ENCODE peak calls at places on chromosomes 6 and 20, in nine cellular contexts. J, W, V, H, G, N, L, O and K are unnamed samples.

GRCh38 chr6:106648651-106649308 is 19.4 kb downstream of the QRSL1 start:
- DNase-seq in J (no peak), W (no peak), V (no peak), H (no peak), G (no peak), N (no peak), L (no peak), O (no peak), K (no peak)

GRCh38 chr20:2037296-2037914 is 43.5 kb upstream of the PDYN start:
- DNase-seq in J (no peak), W (no peak), V (no peak), H (no peak), G (no peak), N (no peak), L (no peak), O (no peak), K (no peak)

GRCh38 chr6:109867009-109867969 is 110.8 kb upstream of the GPR6 start:
- DNase-seq in J (peak; percentile 67), W (no peak), V (no peak), H (peak; percentile 77), G (peak; percentile 46), N (peak; percentile 50), L (no peak), O (peak; percentile 39), K (no peak)

GRCh38 chr6:40779399-40779798 is 192.2 kb upstream of the LRFN2 start:
- DNase-seq in J (peak; percentile 52), W (no peak), V (no peak), H (no peak), G (no peak), N (no peak), L (no peak), O (peak; percentile 38), K (no peak)

GRCh38 chr6:28005124-28005662 is 48.2 kb downstream of the OR2B6 start:
- DNase-seq in J (no peak), W (no peak), V (peak; percentile 17), H (no peak), G (no peak), N (no peak), L (no peak), O (no peak), K (no peak)

GRCh38 chr20:10965936-10966470 is 292.2 kb upstream of the JAG1 start:
- DNase-seq in J (no peak), W (no peak), V (no peak), H (peak; percentile 41), G (no peak), N (peak; percentile 73), L (no peak), O (peak; percentile 70), K (no peak)

GRCh38 chr6:158784505-158784904 is 34.7 kb downstream of the EZR start:
- DNase-seq in J (peak; percentile 84), W (no peak), V (no peak), H (no peak), G (no peak), N (peak; percentile 8), L (no peak), O (no peak), K (no peak)

GRCh38 chr20:17759449-17759848 is 59.7 kb downstream of the BANF2 start:
- DNase-seq in J (no peak), W (no peak), V (no peak), H (no peak), G (no peak), N (peak; percentile 38), L (no peak), O (no peak), K (no peak)

GRCh38 chr20:59830107-59831023 is 103.1 kb downstream of the SYCP2 start:
- DNase-seq in J (no peak), W (no peak), V (no peak), H (no peak), G (no peak), N (no peak), L (peak; percentile 3), O (no peak), K (no peak)

GRCh38 chr6:5084787-5085637 is at the start of gene PPP1R3G:
- DNase-seq in J (peak; percentile 43), W (no peak), V (peak; percentile 50), H (peak; percentile 63), G (peak; percentile 59), N (peak; percentile 75), L (peak; percentile 60), O (peak; percentile 70), K (peak; percentile 16)

GRCh38 chr6:137975058-137975940 is 108.2 kb downstream of the TNFAIP3 start:
- DNase-seq in J (peak; percentile 10), W (no peak), V (peak; percentile 27), H (no peak), G (no peak), N (peak; percentile 56), L (no peak), O (peak; percentile 36), K (peak; percentile 78)

GRCh38 chr20:37298190-37298939 is 8.9 kb downstream of the MANBAL start:
- DNase-seq in J (no peak), W (no peak), V (no peak), H (no peak), G (no peak), N (peak; percentile 67), L (no peak), O (peak; percentile 73), K (no peak)

GRCh38 chr6:18488004-18488403 is 100.9 kb downstream of the RNF144B start:
- DNase-seq in J (no peak), W (no peak), V (no peak), H (no peak), G (no peak), N (no peak), L (no peak), O (no peak), K (no peak)

GRCh38 chr6:160348552-160349441 is 619 bp downstream of the SLC22A3 start:
- DNase-seq in J (peak; percentile 79), W (no peak), V (peak; percentile 72), H (no peak), G (no peak), N (peak; percentile 51), L (peak; percentile 27), O (peak; percentile 15), K (no peak)
- H3K4me3 ChIP-seq in J (peak overlapping the region; percentile 60), W (peak overlapping the region; percentile 57), V (peak overlapping the region; percentile 82), H (peak overlapping the region; percentile 86), G (peak overlapping the region; percentile 54), N (peak overlapping the region; percentile 38), L (no peak overlapping the region), O (peak overlapping the region; percentile 57), K (no peak overlapping the region)

DNA sequence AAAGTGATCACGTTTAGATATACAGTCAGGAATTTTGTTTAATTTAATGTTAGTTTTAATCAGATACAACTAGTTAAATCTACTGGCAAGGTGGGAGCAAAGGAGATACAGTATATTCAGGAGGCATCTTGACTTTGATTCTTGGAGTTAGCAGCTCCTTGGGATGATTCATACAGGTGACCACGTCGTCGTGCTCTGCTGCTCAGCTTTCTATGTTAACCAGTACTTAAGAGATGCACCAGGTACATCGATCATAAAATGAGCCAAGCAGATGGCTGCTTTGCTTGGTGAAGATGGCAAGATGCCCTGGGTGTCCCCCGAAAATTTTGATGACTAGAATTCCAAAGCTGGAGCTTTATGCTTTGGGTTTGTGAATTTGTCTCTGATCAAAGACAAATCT is 64.7 kb downstream of the TBC1D7 start:
- DNase-seq in J (no peak), W (no peak), V (no peak), H (no peak), G (no peak), N (no peak), L (no peak), O (no peak), K (no peak)
- H3K4me3 ChIP-seq in J (no peak overlapping the region), W (no peak overlapping the region), V (no peak overlapping the region), H (no peak overlapping the region), G (no peak overlapping the region), N (no peak overlapping the region), L (no peak overlapping the region), O (no peak overlapping the region), K (no peak overlapping the region)

GRCh38 chr6:117919775-117920492 is 12.9 kb downstream of the SLC35F1 start:
- DNase-seq in J (peak; percentile 69), W (peak; percentile 47), V (peak; percentile 87), H (peak; percentile 28), G (peak; percentile 10), N (no peak), L (peak; percentile 17), O (no peak), K (no peak)
- H3K4me3 ChIP-seq in J (peak overlapping the region; percentile 15), W (peak overlapping the region; percentile 49), V (peak overlapping the region; percentile 65), H (peak overlapping the region; percentile 16), G (peak overlapping the region; percentile 52), N (peak overlapping the region; percentile 30), L (no peak overlapping the region), O (peak overlapping the region; percentile 28), K (no peak overlapping the region)

DNA sequence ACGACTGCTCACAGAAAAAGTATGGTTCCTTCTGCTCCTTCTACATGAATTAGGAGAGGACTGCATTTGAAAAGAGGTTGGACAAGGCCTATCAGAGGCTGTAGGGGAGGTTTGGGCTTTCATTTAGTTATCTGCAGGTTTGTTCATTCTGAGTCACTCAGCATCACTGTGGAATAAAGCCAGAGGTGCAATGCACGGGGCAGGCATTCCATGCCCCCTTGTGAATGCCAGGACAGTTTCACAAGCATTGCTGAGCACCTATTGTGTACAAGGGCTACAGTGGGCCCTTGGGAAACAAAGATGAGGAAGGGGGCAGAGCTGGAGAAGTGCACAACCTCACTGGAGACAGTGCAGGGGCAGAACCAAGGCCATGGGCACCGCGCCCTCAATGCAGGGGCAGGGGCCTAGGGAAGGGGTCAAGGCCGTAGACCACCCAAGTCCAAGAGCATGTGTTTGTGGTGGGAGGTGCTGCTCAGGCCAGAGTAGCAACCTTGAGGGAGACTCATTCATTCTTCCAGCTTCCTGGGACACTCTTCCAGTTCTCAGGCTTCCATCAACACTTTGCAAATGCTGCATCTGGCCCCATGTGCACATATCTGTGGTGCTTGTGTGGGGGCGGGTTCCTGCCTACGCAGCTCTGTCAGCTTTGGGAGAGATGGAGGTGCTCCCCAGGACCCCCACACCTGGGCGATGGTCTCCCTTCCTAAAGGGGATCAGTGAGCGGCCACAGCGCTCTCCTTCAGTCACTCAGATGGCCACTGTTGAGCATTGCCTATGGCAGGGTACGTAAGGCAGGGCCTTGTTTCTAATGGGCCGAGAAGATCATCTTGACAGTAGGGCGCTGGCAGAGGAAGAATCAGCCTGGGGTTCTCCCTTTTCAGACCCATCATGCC is 204.5 kb downstream of the SYNDIG1 start:
- DNase-seq in J (no peak), W (no peak), V (no peak), H (no peak), G (no peak), N (peak; percentile 67), L (no peak), O (peak; percentile 64), K (no peak)
- H3K4me3 ChIP-seq in J (no peak overlapping the region), W (no peak overlapping the region), V (no peak overlapping the region), H (no peak overlapping the region), G (no peak overlapping the region), N (no peak overlapping the region), L (no peak overlapping the region), O (no peak overlapping the region), K (no peak overlapping the region)